ENCODE peak calls at places on chromosomes 4 and X, in nine cellular contexts. One of them, this sample, is unnamed.

GRCh38 chr4:180923476-180923875 is 1319.7 kb upstream of the TENM3 start:
- DNase-seq in suprapubic skin: no peak
- DNase-seq in cardiac muscle cell: no peak
- DNase-seq in Peyer's patch: no peak
- DNase-seq in HCT116: no peak
- DNase-seq in right atrium auricular region: no peak
- DNase-seq in pancreas: no peak
- DNase-seq in PC-3: peak; percentile 36
- DNase-seq in MM.1S: no peak
- DNase-seq in this sample: peak; percentile 54

GRCh38 chrX:10620121-10620699 is at the start of gene MID1:
- DNase-seq in suprapubic skin: peak; percentile 83
- DNase-seq in cardiac muscle cell: peak; percentile 87
- DNase-seq in Peyer's patch: peak; percentile 23
- DNase-seq in HCT116: peak; percentile 55
- DNase-seq in right atrium auricular region: peak; percentile 85
- DNase-seq in pancreas: peak; percentile 49
- DNase-seq in PC-3: peak; percentile 83
- DNase-seq in MM.1S: peak; percentile 60
- DNase-seq in this sample: no peak

GRCh38 chr4:54941994-54942552 is 183.3 kb downstream of the KDR start:
- DNase-seq in suprapubic skin: no peak
- DNase-seq in cardiac muscle cell: peak; percentile 43
- DNase-seq in Peyer's patch: peak; percentile 35
- DNase-seq in HCT116: no peak
- DNase-seq in right atrium auricular region: no peak
- DNase-seq in pancreas: no peak
- DNase-seq in PC-3: no peak
- DNase-seq in MM.1S: no peak
- DNase-seq in this sample: no peak

GRCh38 chrX:71992711-71993110 is 82.1 kb downstream of the NHSL2 start:
- DNase-seq in suprapubic skin: no peak
- DNase-seq in cardiac muscle cell: no peak
- DNase-seq in Peyer's patch: no peak
- DNase-seq in HCT116: no peak
- DNase-seq in right atrium auricular region: no peak
- DNase-seq in pancreas: no peak
- DNase-seq in PC-3: no peak
- DNase-seq in MM.1S: no peak
- DNase-seq in this sample: no peak

GRCh38 chr4:122715221-122715620 is 17.3 kb upstream of the BBS12 start:
- DNase-seq in suprapubic skin: no peak
- DNase-seq in cardiac muscle cell: no peak
- DNase-seq in Peyer's patch: no peak
- DNase-seq in HCT116: no peak
- DNase-seq in right atrium auricular region: no peak
- DNase-seq in pancreas: no peak
- DNase-seq in PC-3: no peak
- DNase-seq in MM.1S: no peak
- DNase-seq in this sample: no peak

GRCh38 chr4:39565925-39566630 is 38.8 kb upstream of the UGDH start:
- DNase-seq in suprapubic skin: no peak
- DNase-seq in cardiac muscle cell: peak; percentile 69
- DNase-seq in Peyer's patch: no peak
- DNase-seq in HCT116: no peak
- DNase-seq in right atrium auricular region: no peak
- DNase-seq in pancreas: no peak
- DNase-seq in PC-3: peak; percentile 77
- DNase-seq in MM.1S: no peak
- DNase-seq in this sample: peak; percentile 80

GRCh38 chrX:119008122-119008744 is 33.8 kb downstream of the LONRF3 start:
- DNase-seq in suprapubic skin: no peak
- DNase-seq in cardiac muscle cell: peak; percentile 50
- DNase-seq in Peyer's patch: no peak
- DNase-seq in HCT116: no peak
- DNase-seq in right atrium auricular region: no peak
- DNase-seq in pancreas: no peak
- DNase-seq in PC-3: peak; percentile 42
- DNase-seq in MM.1S: peak; percentile 24
- DNase-seq in this sample: no peak

GRCh38 chr4:157804986-157805385 is 367.8 kb downstream of the GASK1B start:
- DNase-seq in suprapubic skin: no peak
- DNase-seq in cardiac muscle cell: no peak
- DNase-seq in Peyer's patch: no peak
- DNase-seq in HCT116: peak; percentile 8
- DNase-seq in right atrium auricular region: no peak
- DNase-seq in pancreas: no peak
- DNase-seq in PC-3: peak; percentile 23
- DNase-seq in MM.1S: no peak
- DNase-seq in this sample: peak; percentile 19

GRCh38 chrX:1455948-1456280 is 3.2 kb upstream of the ASMTL start:
- DNase-seq in suprapubic skin: no peak
- DNase-seq in cardiac muscle cell: no peak
- DNase-seq in Peyer's patch: peak; percentile 6
- DNase-seq in HCT116: no peak
- DNase-seq in right atrium auricular region: no peak
- DNase-seq in pancreas: no peak
- DNase-seq in PC-3: no peak
- DNase-seq in MM.1S: no peak
- DNase-seq in this sample: no peak

GRCh38 chrX:44569122-44569521 is 26.5 kb upstream of the FUNDC1 start:
- DNase-seq in suprapubic skin: no peak
- DNase-seq in cardiac muscle cell: no peak
- DNase-seq in Peyer's patch: no peak
- DNase-seq in HCT116: no peak
- DNase-seq in right atrium auricular region: no peak
- DNase-seq in pancreas: no peak
- DNase-seq in PC-3: no peak
- DNase-seq in MM.1S: no peak
- DNase-seq in this sample: no peak

GRCh38 chr4:113878718-113879117 is 100.7 kb downstream of the ARSJ start:
- DNase-seq in suprapubic skin: no peak
- DNase-seq in cardiac muscle cell: peak; percentile 24
- DNase-seq in Peyer's patch: no peak
- DNase-seq in HCT116: no peak
- DNase-seq in right atrium auricular region: no peak
- DNase-seq in pancreas: no peak
- DNase-seq in PC-3: peak; percentile 15
- DNase-seq in MM.1S: no peak
- DNase-seq in this sample: peak; percentile 90

GRCh38 chr4:139684351-139684750 is 18.7 kb downstream of the MGST2 start:
- DNase-seq in suprapubic skin: no peak
- DNase-seq in cardiac muscle cell: no peak
- DNase-seq in Peyer's patch: no peak
- DNase-seq in HCT116: no peak
- DNase-seq in right atrium auricular region: no peak
- DNase-seq in pancreas: no peak
- DNase-seq in PC-3: no peak
- DNase-seq in MM.1S: no peak
- DNase-seq in this sample: no peak

GRCh38 chr4:149914521-149915115 is 99.0 kb upstream of the IQCM start:
- DNase-seq in suprapubic skin: no peak
- DNase-seq in cardiac muscle cell: peak; percentile 68
- DNase-seq in Peyer's patch: no peak
- DNase-seq in HCT116: peak; percentile 52
- DNase-seq in right atrium auricular region: no peak
- DNase-seq in pancreas: no peak
- DNase-seq in PC-3: peak; percentile 66
- DNase-seq in MM.1S: peak; percentile 60
- DNase-seq in this sample: no peak

GRCh38 chrX:153440556-153441135 is 5.2 kb downstream of the TREX2 start:
- DNase-seq in suprapubic skin: no peak
- DNase-seq in cardiac muscle cell: no peak
- DNase-seq in Peyer's patch: no peak
- DNase-seq in HCT116: no peak
- DNase-seq in right atrium auricular region: no peak
- DNase-seq in pancreas: no peak
- DNase-seq in PC-3: no peak
- DNase-seq in MM.1S: no peak
- DNase-seq in this sample: no peak

GRCh38 chr4:171464499-171464898 is 348.7 kb upstream of the GALNTL6 start:
- DNase-seq in suprapubic skin: no peak
- DNase-seq in cardiac muscle cell: no peak
- DNase-seq in Peyer's patch: no peak
- DNase-seq in HCT116: no peak
- DNase-seq in right atrium auricular region: no peak
- DNase-seq in pancreas: no peak
- DNase-seq in PC-3: no peak
- DNase-seq in MM.1S: no peak
- DNase-seq in this sample: no peak

GRCh38 chrX:53284684-53285447 is 3.5 kb upstream of the IQSEC2 start:
- DNase-seq in suprapubic skin: no peak
- DNase-seq in cardiac muscle cell: peak; percentile 45
- DNase-seq in Peyer's patch: peak; percentile 37
- DNase-seq in HCT116: no peak
- DNase-seq in right atrium auricular region: peak; percentile 64
- DNase-seq in pancreas: peak; percentile 61
- DNase-seq in PC-3: peak; percentile 73
- DNase-seq in MM.1S: peak; percentile 38
- DNase-seq in this sample: no peak

GRCh38 chr4:140028676-140029407 is 125.1 kb downstream of the MAML3 start:
- DNase-seq in suprapubic skin: no peak
- DNase-seq in cardiac muscle cell: no peak
- DNase-seq in Peyer's patch: no peak
- DNase-seq in HCT116: no peak
- DNase-seq in right atrium auricular region: no peak
- DNase-seq in pancreas: no peak
- DNase-seq in PC-3: peak; percentile 3
- DNase-seq in MM.1S: no peak
- DNase-seq in this sample: no peak

GRCh38 chr4:147487616-147488015 is 6.7 kb downstream of the EDNRA start:
- DNase-seq in suprapubic skin: no peak
- DNase-seq in cardiac muscle cell: no peak
- DNase-seq in Peyer's patch: no peak
- DNase-seq in HCT116: no peak
- DNase-seq in right atrium auricular region: no peak
- DNase-seq in pancreas: no peak
- DNase-seq in PC-3: no peak
- DNase-seq in MM.1S: no peak
- DNase-seq in this sample: no peak
- H3K4me3 ChIP-seq in suprapubic skin: no peak overlapping the region
- H3K4me3 ChIP-seq in cardiac muscle cell: no peak overlapping the region
- H3K4me3 ChIP-seq in Peyer's patch: no peak overlapping the region
- H3K4me3 ChIP-seq in HCT116: no peak overlapping the region
- H3K4me3 ChIP-seq in right atrium auricular region: no peak overlapping the region
- H3K4me3 ChIP-seq in pancreas: no peak overlapping the region
- H3K4me3 ChIP-seq in PC-3: no peak overlapping the region
- H3K4me3 ChIP-seq in MM.1S: no peak overlapping the region
- H3K4me3 ChIP-seq in this sample: no peak overlapping the region

DNA sequence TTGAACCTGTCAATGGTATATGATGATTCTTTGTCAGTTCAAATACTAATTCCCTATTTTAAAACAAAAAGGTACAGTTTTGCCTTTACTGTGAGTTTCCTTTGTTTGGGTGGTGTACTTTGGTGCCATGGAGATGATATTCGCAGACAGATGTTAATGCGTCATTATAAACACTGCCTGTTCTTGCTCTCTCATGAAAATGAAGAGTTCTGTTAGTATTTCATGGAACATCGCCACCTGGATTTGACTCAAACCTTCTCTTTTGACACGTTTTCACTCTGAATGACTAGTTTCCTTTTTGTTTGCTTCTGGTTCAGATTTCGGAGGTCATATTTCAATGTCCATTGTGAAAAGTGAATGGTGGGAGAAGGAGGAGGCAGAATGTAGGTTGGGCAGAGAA is 6.9 kb upstream of the CTSO start:
- DNase-seq in suprapubic skin: no peak
- DNase-seq in cardiac muscle cell: peak; percentile 60
- DNase-seq in Peyer's patch: no peak
- DNase-seq in HCT116: no peak
- DNase-seq in right atrium auricular region: no peak
- DNase-seq in pancreas: no peak
- DNase-seq in PC-3: peak; percentile 16
- DNase-seq in MM.1S: no peak
- DNase-seq in this sample: no peak
- TF ChIP-seq CTCF in suprapubic skin: no peak
- TF ChIP-seq CTCF in cardiac muscle cell: no peak
- TF ChIP-seq CTCF in Peyer's patch: no peak
- TF ChIP-seq CTCF in HCT116: no peak
- TF ChIP-seq CTCF in right atrium auricular region: no peak
- TF ChIP-seq CTCF in pancreas: no peak
- TF ChIP-seq CTCF in PC-3: no peak
- TF ChIP-seq CTCF in MM.1S: no peak
- TF ChIP-seq CTCF in this sample: no peak

DNA sequence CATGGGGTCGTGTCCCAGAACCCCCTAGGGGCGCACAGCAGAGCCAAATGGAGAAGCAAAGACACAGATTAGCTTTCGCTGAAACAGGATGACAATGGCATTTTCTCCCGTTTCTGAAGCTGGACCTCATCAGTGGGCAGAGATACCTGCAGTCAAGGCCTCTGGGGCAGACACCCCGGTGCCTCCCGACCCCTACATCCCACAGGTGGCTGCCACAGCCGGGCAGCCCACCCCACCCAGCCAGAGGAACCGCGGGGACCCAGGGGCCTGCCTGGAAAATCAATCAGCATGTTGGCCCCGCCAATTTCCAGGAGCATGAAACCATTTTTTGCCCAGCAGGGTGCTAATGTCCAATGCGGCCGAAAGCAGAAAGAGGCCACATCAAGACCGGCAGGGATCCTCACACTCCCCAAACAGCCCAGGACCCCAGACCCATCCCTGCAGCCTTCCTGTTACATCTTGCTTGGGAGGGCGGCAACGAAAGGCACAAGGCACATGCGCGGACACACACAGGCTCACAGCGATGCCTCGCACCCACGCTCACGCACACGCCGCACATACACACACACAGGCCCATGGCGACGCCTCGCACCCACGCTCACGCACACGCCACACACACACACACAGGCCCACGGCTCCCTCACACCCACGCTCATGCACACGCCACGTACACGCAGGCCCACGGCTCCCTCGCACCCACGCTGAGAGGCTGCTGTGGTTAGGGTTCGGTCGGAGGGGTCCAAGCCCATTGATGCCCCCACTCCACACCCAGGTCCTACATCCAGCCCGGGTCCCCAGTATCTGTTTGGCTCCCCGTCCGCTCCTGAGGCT is 130.6 kb upstream of the NKX1-1 start:
- DNase-seq in suprapubic skin: no peak
- DNase-seq in cardiac muscle cell: no peak
- DNase-seq in Peyer's patch: no peak
- DNase-seq in HCT116: no peak
- DNase-seq in right atrium auricular region: no peak
- DNase-seq in pancreas: no peak
- DNase-seq in PC-3: no peak
- DNase-seq in MM.1S: no peak
- DNase-seq in this sample: no peak
- H3K27me3 ChIP-seq in suprapubic skin: peaks cover 76% of the 10 kb centered on the region
- H3K27me3 ChIP-seq in cardiac muscle cell: no peaks in the 10 kb centered on the region
- H3K27me3 ChIP-seq in Peyer's patch: no peaks in the 10 kb centered on the region
- H3K27me3 ChIP-seq in HCT116: no peaks in the 10 kb centered on the region
- H3K27me3 ChIP-seq in right atrium auricular region: no peaks in the 10 kb centered on the region
- H3K27me3 ChIP-seq in pancreas: no peaks in the 10 kb centered on the region
- H3K27me3 ChIP-seq in PC-3: no peaks in the 10 kb centered on the region
- H3K27me3 ChIP-seq in MM.1S: peaks cover 12% of the 10 kb centered on the region
- H3K27me3 ChIP-seq in this sample: peaks cover 45% of the 10 kb centered on the region

DNA sequence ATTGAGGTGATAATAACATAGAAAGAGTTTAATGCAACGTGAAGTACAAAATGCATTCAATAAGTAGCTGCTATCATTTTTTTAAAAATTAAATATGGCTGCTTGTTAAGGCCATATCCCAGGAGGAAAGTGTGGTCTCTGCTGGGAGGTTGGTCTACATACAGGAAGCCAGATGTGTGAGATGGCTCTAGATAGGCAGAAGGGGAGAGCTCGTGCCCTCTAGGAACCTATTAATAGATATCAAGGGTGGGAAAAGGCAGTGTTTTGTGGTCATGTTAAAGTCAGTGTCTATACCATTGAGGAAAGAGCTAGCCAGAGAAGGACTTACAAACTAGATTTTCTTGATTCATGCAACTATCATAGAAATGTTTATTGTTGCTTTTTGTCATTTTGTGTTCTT is 140.5 kb downstream of the KLHL8 start:
- DNase-seq in suprapubic skin: no peak
- DNase-seq in cardiac muscle cell: no peak
- DNase-seq in Peyer's patch: no peak
- DNase-seq in HCT116: no peak
- DNase-seq in right atrium auricular region: no peak
- DNase-seq in pancreas: no peak
- DNase-seq in PC-3: no peak
- DNase-seq in MM.1S: no peak
- DNase-seq in this sample: no peak
- H3K4me3 ChIP-seq in suprapubic skin: no peak overlapping the region
- H3K4me3 ChIP-seq in cardiac muscle cell: no peak overlapping the region
- H3K4me3 ChIP-seq in Peyer's patch: no peak overlapping the region
- H3K4me3 ChIP-seq in HCT116: no peak overlapping the region
- H3K4me3 ChIP-seq in right atrium auricular region: no peak overlapping the region
- H3K4me3 ChIP-seq in pancreas: no peak overlapping the region
- H3K4me3 ChIP-seq in PC-3: no peak overlapping the region
- H3K4me3 ChIP-seq in MM.1S: no peak overlapping the region
- H3K4me3 ChIP-seq in this sample: no peak overlapping the region